ENCODE peak calls at places on chromosomes 1 and 21, in four cellular contexts. One of them, this sample, is unnamed.

GRCh38 chr1:3747903-3748302 is 4.3 kb upstream of the CCDC27 start:
- DNase-seq in H1: no peak
- DNase-seq in A549: no peak
- DNase-seq in K562: no peak
- DNase-seq in this sample: no peak

GRCh38 chr1:247212012-247212411 is 40.2 kb upstream of the ZNF124 start:
- DNase-seq in H1: no peak
- DNase-seq in A549: no peak
- DNase-seq in K562: peak; percentile 32
- DNase-seq in this sample: no peak

GRCh38 chr21:31343680-31344480 is at the start of gene TIAM1:
- DNase-seq in H1: peak; percentile 70
- DNase-seq in A549: no peak
- DNase-seq in K562: no peak
- DNase-seq in this sample: no peak

GRCh38 chr1:248597589-248597988 is at the start of gene OR2T10:
- DNase-seq in H1: no peak
- DNase-seq in A549: no peak
- DNase-seq in K562: no peak
- DNase-seq in this sample: no peak

GRCh38 chr1:214552174-214552608 is 789 bp upstream of the PTPN14 start:
- DNase-seq in H1: peak; percentile 67
- DNase-seq in A549: peak; percentile 59
- DNase-seq in K562: no peak
- DNase-seq in this sample: peak; percentile 11

GRCh38 chr1:31434979-31435378 is 22.0 kb downstream of the SERINC2 start:
- DNase-seq in H1: no peak
- DNase-seq in A549: no peak
- DNase-seq in K562: no peak
- DNase-seq in this sample: no peak

GRCh38 chr1:45647248-45648021 is 23.6 kb upstream of the CCDC17 start:
- DNase-seq in H1: no peak
- DNase-seq in A549: no peak
- DNase-seq in K562: no peak
- DNase-seq in this sample: no peak

GRCh38 chr1:37476460-37477197 is 2.2 kb downstream of the ZC3H12A start:
- DNase-seq in H1: no peak
- DNase-seq in A549: peak; percentile 74
- DNase-seq in K562: no peak
- DNase-seq in this sample: peak; percentile 61

GRCh38 chr1:6384962-6385672 is 8.4 kb downstream of the ACOT7 start:
- DNase-seq in H1: no peak
- DNase-seq in A549: no peak
- DNase-seq in K562: no peak
- DNase-seq in this sample: no peak

DNA sequence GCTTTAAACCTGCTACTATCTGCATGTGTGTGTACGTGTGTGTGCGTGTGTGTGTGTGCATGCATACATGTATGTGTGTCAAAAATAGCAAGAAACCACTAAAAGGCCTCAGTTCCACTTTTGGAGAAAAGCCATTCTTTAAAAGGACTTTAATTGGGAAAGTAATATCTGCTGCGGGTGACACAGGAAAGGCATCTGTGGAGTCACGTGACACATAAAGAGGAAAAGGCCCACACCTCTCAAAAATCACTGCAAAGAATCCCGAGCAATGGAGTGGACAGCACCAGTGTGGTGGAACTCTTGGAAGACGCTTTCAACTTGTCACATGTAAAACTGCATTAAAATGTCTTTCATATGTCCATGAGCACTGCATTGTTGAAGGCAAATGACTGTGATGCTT is 63.6 kb downstream of the DSCAM start:
- DNase-seq in H1: no peak
- DNase-seq in A549: no peak
- DNase-seq in K562: no peak
- DNase-seq in this sample: no peak
- TF ChIP-seq RNF2 in H1: no peak
- TF ChIP-seq RNF2 in A549: no peak
- TF ChIP-seq RNF2 in K562: no peak
- TF ChIP-seq RNF2 in this sample: no peak

GRCh38 chr1:78035121-78035520 is 10.6 kb upstream of the GIPC2 start:
- DNase-seq in H1: no peak
- DNase-seq in A549: no peak
- DNase-seq in K562: no peak
- DNase-seq in this sample: no peak

GRCh38 chr1:78040484-78041089 is 5.2 kb upstream of the GIPC2 start:
- DNase-seq in H1: no peak
- DNase-seq in A549: no peak
- DNase-seq in K562: no peak
- DNase-seq in this sample: no peak

GRCh38 chr1:78038491-78038939 is 7.3 kb upstream of the GIPC2 start:
- DNase-seq in H1: no peak
- DNase-seq in A549: peak; percentile 7
- DNase-seq in K562: no peak
- DNase-seq in this sample: no peak

GRCh38 chr1:78036450-78036849 is 9.3 kb upstream of the GIPC2 start:
- DNase-seq in H1: no peak
- DNase-seq in A549: no peak
- DNase-seq in K562: no peak
- DNase-seq in this sample: no peak

GRCh38 chr1:78038071-78038470 is 7.7 kb upstream of the GIPC2 start:
- DNase-seq in H1: no peak
- DNase-seq in A549: no peak
- DNase-seq in K562: no peak
- DNase-seq in this sample: no peak
- TF ChIP-seq RNF2 in H1: no peak
- TF ChIP-seq RNF2 in A549: no peak
- TF ChIP-seq RNF2 in K562: no peak
- TF ChIP-seq RNF2 in this sample: no peak

DNA sequence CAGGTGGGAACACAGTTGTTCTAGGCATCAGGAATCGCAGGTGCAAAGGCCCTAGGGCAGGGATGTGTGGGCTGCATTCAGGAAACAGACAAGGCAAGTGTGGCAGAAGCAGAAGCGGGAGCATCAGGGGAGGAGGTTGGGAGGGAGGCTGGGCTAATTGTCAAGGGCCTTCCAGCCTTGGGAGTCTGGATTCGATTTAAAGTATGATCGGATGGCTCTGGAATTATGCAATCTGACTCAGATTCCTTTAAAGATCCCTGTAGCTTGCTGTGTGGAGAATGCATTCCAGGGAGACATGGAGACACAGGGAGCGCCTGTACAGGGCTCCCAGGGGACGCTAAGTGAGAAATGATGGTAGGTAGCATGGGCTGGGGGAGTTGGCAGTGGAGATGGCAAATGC is 86.5 kb downstream of the LACTBL1 start:
- DNase-seq in H1: no peak
- DNase-seq in A549: no peak
- DNase-seq in K562: no peak
- DNase-seq in this sample: no peak
- TF ChIP-seq RNF2 in H1: no peak
- TF ChIP-seq RNF2 in A549: no peak
- TF ChIP-seq RNF2 in K562: no peak
- TF ChIP-seq RNF2 in this sample: no peak

DNA sequence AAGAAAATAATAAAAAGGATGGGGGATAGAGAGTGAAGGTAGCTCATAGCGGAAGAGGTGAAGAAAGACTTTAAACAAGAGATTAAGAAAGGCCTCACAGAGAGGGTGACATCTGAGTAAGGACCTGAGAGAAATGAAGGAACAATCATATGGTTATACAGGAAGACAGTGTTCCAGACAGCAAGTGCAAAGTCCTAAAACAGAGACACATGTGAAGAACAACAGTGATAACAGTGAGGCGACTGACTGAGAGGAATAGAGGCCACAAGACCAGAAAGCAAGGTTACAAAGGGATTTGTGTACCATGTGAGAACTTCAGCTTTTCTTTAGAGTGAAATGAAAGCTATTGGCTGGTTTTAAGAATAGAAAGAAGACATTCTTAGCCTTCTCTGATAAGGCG is 141.6 kb upstream of the PALMD start:
- DNase-seq in H1: no peak
- DNase-seq in A549: no peak
- DNase-seq in K562: no peak
- DNase-seq in this sample: no peak
- TF ChIP-seq RNF2 in H1: no peak
- TF ChIP-seq RNF2 in A549: no peak
- TF ChIP-seq RNF2 in K562: no peak
- TF ChIP-seq RNF2 in this sample: no peak

GRCh38 chr1:19483261-19483660 is 2.1 kb downstream of the CAPZB start:
- DNase-seq in H1: no peak
- DNase-seq in A549: no peak
- DNase-seq in K562: no peak
- DNase-seq in this sample: no peak

GRCh38 chr1:19484338-19484792 is 974 bp downstream of the CAPZB start:
- DNase-seq in H1: no peak
- DNase-seq in A549: no peak
- DNase-seq in K562: peak; percentile 45
- DNase-seq in this sample: no peak

GRCh38 chr1:19483691-19484090 is 1.6 kb downstream of the CAPZB start:
- DNase-seq in H1: no peak
- DNase-seq in A549: no peak
- DNase-seq in K562: no peak
- DNase-seq in this sample: no peak

GRCh38 chr1:19484793-19485361 is 462 bp downstream of the CAPZB start:
- DNase-seq in H1: peak; percentile 77
- DNase-seq in A549: peak; percentile 23
- DNase-seq in K562: peak; percentile 95
- DNase-seq in this sample: no peak

GRCh38 chr1:19485362-19486187 is at the start of gene CAPZB:
- DNase-seq in H1: peak; percentile 90
- DNase-seq in A549: peak; percentile 83
- DNase-seq in K562: peak; percentile 98
- DNase-seq in this sample: peak; percentile 75
- TF ChIP-seq RNF2 in H1: no peak
- TF ChIP-seq RNF2 in A549: no peak
- TF ChIP-seq RNF2 in K562: peak; percentile 49
- TF ChIP-seq RNF2 in this sample: peak; percentile 40

DNA sequence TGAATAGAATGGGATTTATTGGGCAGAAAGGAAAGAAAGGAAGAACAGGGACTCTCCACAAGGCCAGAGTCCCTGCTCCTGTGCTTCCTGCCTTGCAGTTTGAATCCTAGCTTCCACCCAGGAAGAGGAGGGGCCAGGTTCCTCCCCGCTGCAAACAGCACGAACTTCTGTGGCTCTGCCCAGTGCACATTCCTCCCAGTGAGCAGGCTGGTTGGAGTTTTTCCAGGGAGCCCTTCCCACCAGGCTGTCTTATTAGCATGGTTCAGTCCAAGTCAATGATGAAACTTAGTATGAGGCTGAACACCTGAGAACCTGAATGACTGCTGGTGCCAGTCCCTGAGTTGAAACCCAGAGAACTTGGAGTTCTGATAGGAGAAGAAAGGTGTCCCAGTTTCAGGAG is 247.2 kb downstream of the DUSP10 start:
- DNase-seq in H1: no peak
- DNase-seq in A549: no peak
- DNase-seq in K562: no peak
- DNase-seq in this sample: no peak
- TF ChIP-seq RNF2 in H1: no peak
- TF ChIP-seq RNF2 in A549: no peak
- TF ChIP-seq RNF2 in K562: no peak
- TF ChIP-seq RNF2 in this sample: no peak

GRCh38 chr1:193700710-193701355 is 514.4 kb upstream of the B3GALT2 start:
- DNase-seq in H1: no peak
- DNase-seq in A549: peak; percentile 28
- DNase-seq in K562: no peak
- DNase-seq in this sample: no peak
- TF ChIP-seq RNF2 in H1: no peak
- TF ChIP-seq RNF2 in A549: no peak
- TF ChIP-seq RNF2 in K562: no peak
- TF ChIP-seq RNF2 in this sample: no peak

DNA sequence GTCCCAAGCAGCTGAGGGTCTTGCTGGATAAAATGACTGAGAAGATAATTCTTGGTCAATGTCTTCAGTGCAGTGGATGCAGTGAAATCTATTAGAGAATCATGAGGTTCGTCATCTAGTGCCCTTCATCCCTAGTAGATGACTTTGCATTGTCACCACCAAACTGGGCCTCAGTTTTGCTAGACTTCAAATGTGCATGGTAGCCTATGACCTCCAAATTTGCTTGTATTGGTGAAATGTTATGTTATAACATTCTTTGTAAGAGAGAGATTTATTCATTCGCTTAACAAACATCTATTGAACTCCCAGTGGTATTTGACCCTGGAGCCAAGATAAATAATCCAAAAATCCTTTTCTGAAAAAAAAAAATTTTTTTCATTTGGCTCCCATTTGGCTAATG is 183.8 kb downstream of the LMX1A start:
- DNase-seq in H1: no peak
- DNase-seq in A549: no peak
- DNase-seq in K562: no peak
- DNase-seq in this sample: no peak
- TF ChIP-seq RNF2 in H1: no peak
- TF ChIP-seq RNF2 in A549: no peak
- TF ChIP-seq RNF2 in K562: no peak
- TF ChIP-seq RNF2 in this sample: no peak

GRCh38 chr1:195851804-195852203 is 756.4 kb downstream of the KCNT2 start:
- DNase-seq in H1: no peak
- DNase-seq in A549: no peak
- DNase-seq in K562: no peak
- DNase-seq in this sample: no peak
- TF ChIP-seq RNF2 in H1: no peak
- TF ChIP-seq RNF2 in A549: no peak
- TF ChIP-seq RNF2 in K562: no peak
- TF ChIP-seq RNF2 in this sample: no peak